ENCODE peak calls at places on chromosomes 4 and X, in six cellular contexts. C, H, V, S, R and G are unnamed samples.

GRCh38 chrX:94045724-94046123 is 371.7 kb downstream of the FAM133A start:
- DNase-seq in S (no peak), C (no peak), R (no peak), H (no peak), V (no peak), G (no peak)

GRCh38 chr4:54363037-54363436 is 133.9 kb downstream of the PDGFRA start:
- DNase-seq in C (no peak), S (no peak), R (no peak), H (no peak), V (no peak), G (no peak)

GRCh38 chrX:23811135-23811781 is 28.3 kb downstream of the SAT1 start:
- DNase-seq in C (no peak), S (no peak), V (no peak), R (no peak), H (peak; percentile 29), G (no peak)

GRCh38 chrX:28787206-28787605 is 200.0 kb downstream of the IL1RAPL1 start:
- DNase-seq in S (no peak), V (peak; percentile 8), C (no peak), R (peak; percentile 74), H (no peak), G (no peak)

GRCh38 chrX:16096131-16096530 is 27.2 kb upstream of the GRPR start:
- DNase-seq in S (no peak), V (no peak), C (no peak), H (no peak), R (no peak), G (no peak)

GRCh38 chr4:186118582-186118981 is 14.1 kb downstream of the FAM149A start:
- DNase-seq in H (no peak), V (no peak), R (no peak), C (no peak), S (no peak), G (no peak)

GRCh38 chr4:77777135-77777777 is 41.9 kb downstream of the CNOT6L start:
- DNase-seq in S (no peak), H (no peak), C (no peak), R (no peak), V (peak; percentile 4), G (no peak)

GRCh38 chr4:121189811-121190210 is 25.7 kb upstream of the TNIP3 start:
- DNase-seq in H (no peak), R (no peak), S (peak; percentile 18), C (no peak), V (no peak), G (no peak)

GRCh38 chrX:21781976-21782375 is 24.1 kb upstream of the SMPX start:
- DNase-seq in C (no peak), H (no peak), R (no peak), S (no peak), V (no peak), G (no peak)

GRCh38 chrX:49155243-49155899 is 7.2 kb upstream of the MAGIX start:
- DNase-seq in C (peak; percentile 49), S (no peak), V (no peak), H (peak; percentile 51), R (peak; percentile 80), G (peak; percentile 53)

GRCh38 chr4:37717575-37717974 is 31.4 kb upstream of the RELL1 start:
- DNase-seq in S (no peak), C (no peak), V (peak; percentile 77), H (no peak), R (peak; percentile 71), G (no peak)

GRCh38 chr4:41287005-41287404 is 30.3 kb downstream of the UCHL1 start:
- DNase-seq in V (no peak), H (no peak), R (no peak), S (no peak), C (no peak), G (no peak)

GRCh38 chrX:150038977-150039599 is 100.8 kb upstream of the EOLA2 start:
- DNase-seq in S (no peak), H (no peak), R (no peak), V (no peak), C (no peak), G (no peak)

GRCh38 chr4:181799670-181800069 is 443.5 kb upstream of the TENM3 start:
- DNase-seq in V (no peak), H (no peak), S (no peak), R (no peak), C (no peak), G (no peak)

GRCh38 chr4:57071340-57071739 is 38.8 kb downstream of the IGFBP7 start:
- DNase-seq in V (peak; percentile 36), H (peak; percentile 22), C (no peak), S (no peak), R (no peak), G (no peak)

GRCh38 chrX:150197388-150197787 is 165.7 kb upstream of the MAMLD1 start:
- DNase-seq in H (no peak), S (no peak), R (no peak), V (no peak), C (no peak), G (no peak)